ENCODE peak calls at places on chromosomes 1 and 21, in four cellular contexts. Y is body of pancreas; X is NCI-H2107; C is stimulated activated CD8-positive, alpha-beta memory T cell treated with anti-CD3 and anti-CD28 coated beads, Interleukin-12 subunit alpha, Interleukin-12 subunit beta, amount 100 ng/mL, for 4 hours. J is an unnamed sample.

GRCh38 chr1:87939486-87939885 is 610.8 kb downstream of the LMO4 start:
- DNase-seq in C (no peak), Y (no peak), X (no peak), J (no peak)

GRCh38 chr21:25039461-25040380 is 567.6 kb downstream of the MRPL39 start:
- DNase-seq in C (no peak), X (no peak), Y (no peak), J (peak; percentile 62)

GRCh38 chr1:112508242-112509004 is at the start of gene WNT2B:
- DNase-seq in Y (peak; percentile 46), C (peak; percentile 22), X (no peak), J (no peak)

GRCh38 chr1:100597784-100598183 is 59.8 kb downstream of the GPR88 start:
- DNase-seq in Y (no peak), C (no peak), X (no peak), J (peak; percentile 1)

GRCh38 chr21:28325618-28326017 is 667.1 kb downstream of the LTN1 start:
- DNase-seq in Y (no peak), X (peak; percentile 40), C (no peak), J (no peak)

GRCh38 chr1:186330758-186331157 is 44.3 kb downstream of the TPR start:
- DNase-seq in X (no peak), C (no peak), Y (no peak), J (no peak)

GRCh38 chr1:34796990-34797389 is 4.2 kb downstream of the GJA4 start:
- DNase-seq in Y (no peak), C (no peak), X (no peak), J (no peak)

GRCh38 chr1:37914719-37915483 is 32.0 kb downstream of the INPP5B start:
- DNase-seq in Y (no peak), C (no peak), X (no peak), J (no peak)

GRCh38 chr21:15224346-15225086 is 159.7 kb upstream of the NRIP1 start:
- DNase-seq in X (no peak), C (no peak), Y (no peak), J (no peak)

GRCh38 chr1:110433213-110433612 is 17.7 kb upstream of the PROK1 start:
- DNase-seq in X (no peak), Y (no peak), C (no peak), J (no peak)

GRCh38 chr1:10909697-10910489 is 102.6 kb upstream of the TARDBP start:
- DNase-seq in Y (peak; percentile 72), C (peak; percentile 54), X (peak; percentile 14), J (peak; percentile 4)

GRCh38 chr1:156538711-156539440 is 33.5 kb downstream of the IQGAP3 start:
- DNase-seq in Y (no peak), C (no peak), X (no peak), J (no peak)

GRCh38 chr1:94579876-94580294 is 38.3 kb upstream of the F3 start:
- DNase-seq in Y (no peak), X (no peak), C (no peak), J (no peak)

GRCh38 chr1:166136252-166136651 is 30.5 kb downstream of the FAM78B start:
- DNase-seq in C (no peak), X (no peak), Y (no peak), J (no peak)

GRCh38 chr1:162697140-162697895 is 65.1 kb downstream of the DDR2 start:
- DNase-seq in C (no peak), X (no peak), Y (no peak), J (no peak)

GRCh38 chr1:229210844-229211243 is 60.1 kb upstream of the RAB4A start:
- DNase-seq in C (no peak), X (no peak), Y (no peak), J (no peak)

GRCh38 chr1:149844096-149844495 is 55.3 kb upstream of the BOLA1 start:
- DNase-seq in Y (no peak), X (no peak), C (no peak), J (peak; percentile 31)

GRCh38 chr1:93446837-93447451 is 974 bp upstream of the FNBP1L start:
- DNase-seq in Y (peak; percentile 80), C (no peak), X (peak; percentile 64), J (no peak)

GRCh38 chr1:184152502-184152901 is 101.0 kb downstream of the TSEN15 start:
- DNase-seq in X (no peak), Y (peak; percentile 15), C (no peak), J (peak; percentile 38)

GRCh38 chr1:67053535-67053784 is 488 bp downstream of the SLC35D1 start:
- DNase-seq in C (no peak), X (no peak), Y (peak; percentile 81), J (no peak)

GRCh38 chr1:84152649-84153056 is 8.6 kb downstream of the PRKACB start:
- DNase-seq in C (no peak), X (no peak), Y (no peak), J (peak; percentile 56)

GRCh38 chr1:21966247-21967000 is 10.4 kb upstream of the CELA3B start:
- DNase-seq in C (no peak), X (no peak), Y (no peak), J (no peak)

GRCh38 chr1:29672416-29672815 is 436.1 kb downstream of the PTPRU start:
- DNase-seq in C (no peak), Y (no peak), X (no peak), J (no peak)

GRCh38 chr1:156497743-156498446 is 2.7 kb downstream of the MEF2D start:
- DNase-seq in Y (peak; percentile 54), X (no peak), C (no peak), J (no peak)

GRCh38 chr1:228350831-228351781 is 55.5 kb downstream of the TRIM11 start:
- DNase-seq in Y (peak; percentile 2), C (no peak), X (no peak), J (no peak)

GRCh38 chr1:207815913-207816312 is 64.1 kb downstream of the CD46 start:
- DNase-seq in C (no peak), Y (no peak), X (no peak), J (no peak)

GRCh38 chr1:16375521-16376359 is 8.7 kb downstream of the SZRD1 start:
- DNase-seq in Y (no peak), C (no peak), X (no peak), J (no peak)

GRCh38 chr1:24673336-24673735 is 30.2 kb downstream of the SRRM1 start:
- DNase-seq in C (no peak), Y (no peak), X (no peak), J (no peak)

GRCh38 chr1:25796807-25797458 is 3.1 kb upstream of the SELENON start:
- DNase-seq in Y (peak; percentile 95), C (peak; percentile 56), X (peak; percentile 75), J (peak; percentile 76)

GRCh38 chr1:1308756-1309524 is 543 bp downstream of the PUSL1 start:
- DNase-seq in Y (peak; percentile 60), C (no peak), X (no peak), J (no peak)

GRCh38 chr1:96643519-96643918 is 78.1 kb upstream of the PTBP2 start:
- DNase-seq in Y (no peak), X (no peak), C (no peak), J (no peak)

GRCh38 chr1:208242186-208242585 is 2.0 kb downstream of the PLXNA2 start:
- DNase-seq in X (no peak), Y (peak; percentile 33), C (no peak), J (no peak)

GRCh38 chr1:112849967-112850641 is 105.9 kb downstream of the SLC16A1 start:
- DNase-seq in Y (no peak), X (no peak), C (no peak), J (no peak)

GRCh38 chr1:24540051-24540905 is 15.6 kb upstream of the NCMAP start:
- DNase-seq in X (no peak), Y (no peak), C (no peak), J (no peak)